ENCODE peak calls at places on chromosome 18, in nine cellular contexts. Q is SK-N-SH, Z is transverse colon, H is K562, W is esophagus muscularis mucosa, K is suprapubic skin, S is stomach, B is A549, A is ovary. P is an unnamed sample. For H3K4me1, the result is how much of the 10 kb centered on the place peaks cover.

GRCh38 chr18:67710639-67711038 is 194.1 kb upstream of the DSEL start:
- DNase-seq in S (no peak), K (no peak), W (no peak), Q (no peak), H (no peak), Z (no peak), A (no peak), B (peak), P (no peak)

GRCh38 chr18:43642647-43643046 is 365.4 kb upstream of the SYT4 start:
- DNase-seq in S (no peak), H (no peak), K (no peak), B (no peak), Z (no peak), Q (no peak), A (no peak), W (no peak), P (no peak)

GRCh38 chr18:75247601-75248421 is 37.2 kb downstream of the TSHZ1 start:
- DNase-seq in Q (no peak), H (no peak), B (peak), K (no peak), A (no peak), W (no peak), Z (no peak), S (no peak), P (no peak)

GRCh38 chr18:6021341-6022088 is 126.2 kb upstream of the TMEM200C start:
- DNase-seq in W (no peak), B (no peak), S (no peak), A (no peak), Z (no peak), H (no peak), Q (no peak), K (no peak), P (no peak)

GRCh38 chr18:29305516-29305915 is 1128.6 kb upstream of the CDH2 start:
- DNase-seq in A (no peak), H (no peak), K (no peak), S (no peak), Z (no peak), W (no peak), B (no peak), Q (no peak), P (no peak)

GRCh38 chr18:50356036-50356945 is 18.6 kb upstream of the SKA1 start:
- DNase-seq in S (no peak), B (no peak), Q (no peak), K (no peak), W (no peak), H (no peak), A (no peak), Z (no peak), P (no peak)

GRCh38 chr18:42828881-42829280 is 286.6 kb downstream of the RIT2 start:
- DNase-seq in B (no peak), Z (no peak), K (no peak), S (no peak), W (no peak), Q (no peak), A (no peak), H (no peak), P (no peak)

GRCh38 chr18:79203017-79203605 is 133.9 kb downstream of the ATP9B start:
- DNase-seq in S (no peak), B (no peak), Z (no peak), W (no peak), H (no peak), A (no peak), Q (no peak), K (no peak), P (no peak)

GRCh38 chr18:3508576-3509559 is 58.9 kb downstream of the TGIF1 start:
- DNase-seq in B (no peak), S (peak), K (no peak), W (peak), A (no peak), Z (no peak), H (no peak), Q (no peak), P (no peak)

GRCh38 chr18:68478246-68478645 is 236.7 kb downstream of the TMX3 start:
- DNase-seq in S (no peak), B (no peak), W (no peak), Z (no peak), A (no peak), Q (no peak), K (no peak), H (no peak), P (no peak)

GRCh38 chr18:21474621-21475020 is 125.9 kb downstream of the ESCO1 start:
- DNase-seq in K (no peak), S (no peak), A (no peak), Z (no peak), B (no peak), W (no peak), H (no peak), Q (no peak), P (no peak)

GRCh38 chr18:48918660-48919415 is 31.9 kb downstream of the SMAD7 start:
- DNase-seq in H (no peak), W (no peak), Z (no peak), S (no peak), Q (no peak), B (no peak), A (peak), K (no peak), P (peak)

GRCh38 chr18:30440351-30440750 is 602.2 kb downstream of the DSC3 start:
- DNase-seq in Z (no peak), W (no peak), B (no peak), S (no peak), K (no peak), A (no peak), Q (no peak), H (no peak), P (no peak)

GRCh38 chr18:59308201-59309014 is 10.0 kb downstream of the CPLX4 start:
- DNase-seq in A (peak), S (peak), Z (peak), B (peak), K (no peak), Q (peak), W (no peak), H (peak), P (peak)

GRCh38 chr18:59916746-59917145 is 16.9 kb downstream of the PMAIP1 start:
- DNase-seq in Z (no peak), B (no peak), A (no peak), K (no peak), H (no peak), S (no peak), W (no peak), Q (no peak), P (no peak)

GRCh38 chr18:22961156-22961555 is 28.0 kb downstream of the RBBP8 start:
- DNase-seq in Q (no peak), B (no peak), H (no peak), K (no peak), S (no peak), Z (no peak), A (no peak), W (no peak), P (no peak)

GRCh38 chr18:12049983-12050811 is 43.4 kb upstream of the ANKRD62 start:
- DNase-seq in Z (no peak), K (no peak), W (peak), H (no peak), B (no peak), Q (no peak), A (peak), S (no peak), P (no peak)

GRCh38 chr18:74513149-74513882 is 17.2 kb downstream of the CNDP2 start:
- DNase-seq in Z (no peak), H (no peak), W (no peak), K (no peak), B (no peak), A (no peak), Q (no peak), S (peak), P (peak)

GRCh38 chr18:9614401-9615279 is at the start of gene PPP4R1:
- DNase-seq in W (peak), H (peak), K (peak), Q (peak), Z (peak), A (peak), S (peak), B (peak), P (peak)

GRCh38 chr18:21739604-21740473 is 753 bp upstream of the MIB1 start:
- DNase-seq in B (no peak), A (peak), Q (peak), S (no peak), H (peak), W (no peak), Z (no peak), K (no peak), P (no peak)

GRCh38 chr18:56702946-56703345 is 51.8 kb downstream of the WDR7 start:
- DNase-seq in Q (peak), S (no peak), K (no peak), W (no peak), A (no peak), H (peak), B (peak), Z (no peak), P (no peak)

GRCh38 chr18:3867252-3867651 is 417.3 kb downstream of the TGIF1 start:
- DNase-seq in A (no peak), B (no peak), Q (no peak), S (no peak), H (no peak), K (no peak), W (no peak), Z (no peak), P (no peak)

GRCh38 chr18:56036673-56037072 is 448.7 kb upstream of the TCF4 start:
- DNase-seq in A (no peak), K (no peak), W (no peak), H (no peak), B (no peak), Z (no peak), S (no peak), Q (no peak), P (no peak)

GRCh38 chr18:32468147-32468845 is 2.4 kb downstream of the GAREM1 start:
- DNase-seq in S (no peak), H (no peak), W (no peak), B (no peak), Q (no peak), Z (no peak), K (no peak), A (no peak), P (no peak)

GRCh38 chr18:30280861-30281470 is 761.6 kb downstream of the DSC3 start:
- DNase-seq in W (no peak), K (no peak), Z (no peak), S (no peak), B (peak), Q (peak), A (no peak), H (peak), P (no peak)

GRCh38 chr18:28512357-28512756 is 335.4 kb upstream of the CDH2 start:
- DNase-seq in K (no peak), B (no peak), Z (no peak), S (no peak), H (no peak), A (no peak), Q (no peak), W (no peak), P (no peak)

GRCh38 chr18:22856870-22857269 is 76.3 kb upstream of the RBBP8 start:
- DNase-seq in Z (no peak), A (no peak), S (no peak), W (no peak), B (no peak), H (no peak), K (no peak), Q (no peak), P (no peak)

DNA sequence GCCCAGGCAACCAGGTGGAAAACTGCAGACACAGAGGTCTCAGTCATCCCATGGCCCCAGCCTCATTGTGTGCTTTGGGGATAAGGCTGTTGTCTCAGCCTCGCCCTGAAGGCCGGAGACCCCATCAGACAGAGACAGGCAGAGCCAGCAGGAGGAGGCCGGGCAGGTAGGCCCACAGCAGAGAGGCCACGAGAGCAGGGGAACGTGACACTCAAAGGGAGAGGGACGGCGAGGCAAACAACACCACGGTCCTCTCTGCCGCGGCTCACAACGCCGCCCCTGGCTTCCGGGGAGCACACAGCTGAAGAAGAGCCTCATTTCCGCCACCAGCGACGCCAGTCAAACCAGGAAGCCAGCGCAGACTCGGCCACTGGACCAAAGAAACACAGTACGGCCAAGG is 103.3 kb downstream of the ZNF516 start:
- DNase-seq in Z (no peak), S (no peak), K (peak), W (no peak), H (no peak), Q (no peak), A (peak), B (no peak), P (peak)
- H3K4me1 ChIP-seq in Z (under half), S (half or more), K (under half), W (half or more), H (under half), Q (under half), A (under half), B (under half), P (under half)

GRCh38 chr18:7568426-7568825 is 1.3 kb downstream of the PTPRM start:
- DNase-seq in W (no peak), H (no peak), B (no peak), A (peak), S (peak), Z (peak), Q (peak), K (peak), P (peak)

GRCh38 chr18:7566244-7566586 is 901 bp upstream of the PTPRM start:
- DNase-seq in K (no peak), S (no peak), Q (no peak), A (no peak), H (no peak), B (no peak), Z (no peak), W (no peak), P (no peak)

GRCh38 chr18:7565677-7566076 is 1.4 kb upstream of the PTPRM start:
- DNase-seq in A (no peak), K (no peak), W (no peak), B (no peak), H (no peak), Q (no peak), S (no peak), Z (no peak), P (no peak)

GRCh38 chr18:7567487-7568425 is 640 bp downstream of the PTPRM start:
- DNase-seq in A (peak), H (no peak), Q (peak), S (peak), B (peak), W (no peak), Z (peak), K (peak), P (peak)

DNA sequence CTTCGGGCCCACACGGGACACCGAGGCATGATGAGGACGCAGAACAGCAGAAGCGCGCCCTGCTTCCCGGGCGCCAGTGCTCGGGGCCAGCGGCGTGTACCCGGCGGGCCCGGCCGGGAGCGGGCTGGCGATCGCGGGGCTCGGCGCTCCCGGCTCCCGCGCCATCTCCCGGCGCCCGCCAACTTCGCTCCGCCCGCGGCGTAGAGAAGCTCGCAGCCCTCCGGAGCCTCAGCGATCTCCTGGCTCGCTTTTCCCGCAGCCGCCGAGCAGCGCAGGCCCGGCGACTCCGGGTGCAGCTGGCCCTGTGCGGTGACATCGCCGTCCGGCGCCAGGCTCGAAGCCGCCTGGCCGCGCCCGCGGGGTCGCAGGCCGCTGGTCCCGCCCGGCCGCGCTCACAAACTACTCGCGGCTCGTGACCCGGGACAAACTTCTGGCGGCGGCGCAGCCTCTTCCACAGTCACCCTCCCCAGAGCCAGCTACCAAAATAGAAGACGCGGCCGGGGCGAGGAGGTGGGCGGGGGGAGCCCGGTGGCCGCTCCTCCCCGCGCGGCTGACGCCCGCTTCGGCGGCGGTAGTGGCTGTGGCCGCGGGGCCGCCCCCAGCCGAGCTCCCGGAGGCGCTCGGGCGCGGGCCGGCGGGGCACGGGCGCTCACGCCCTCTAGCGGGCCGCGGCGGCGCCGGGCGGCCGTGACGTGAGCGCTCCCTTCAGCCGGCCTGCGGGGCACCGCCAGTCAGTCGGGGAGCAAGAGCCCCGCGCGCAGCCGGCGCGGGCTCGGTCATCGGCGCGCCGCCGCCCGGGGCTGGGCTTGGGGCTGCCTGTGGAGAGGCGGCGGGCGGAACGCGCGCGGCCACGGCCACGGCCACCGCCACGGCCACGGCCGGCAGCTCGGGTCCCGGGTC is at the start of gene PTPRM:
- DNase-seq in B (peak), A (peak), Z (peak), H (peak), S (peak), K (peak), W (peak), Q (peak), P (peak)
- TF ChIP-seq EP300 in B (no peak), A (no peak), Z (no peak), H (no peak), S (no peak), K (no peak), W (no peak), Q (no peak), P (no peak)

GRCh38 chr18:318791-319291 is 51.0 kb upstream of the THOC1 start:
- DNase-seq in A (no peak), K (no peak), S (no peak), Q (no peak), Z (no peak), H (no peak), W (no peak), B (no peak), P (no peak)

GRCh38 chr18:321839-322467 is 54.1 kb upstream of the THOC1 start:
- DNase-seq in Q (no peak), W (no peak), B (no peak), Z (no peak), S (no peak), K (no peak), A (no peak), H (no peak), P (no peak)

GRCh38 chr18:319745-320144 is 51.9 kb upstream of the THOC1 start:
- DNase-seq in Z (no peak), Q (no peak), B (no peak), W (no peak), K (no peak), H (no peak), A (no peak), S (no peak), P (no peak)

GRCh38 chr18:326846-327245 is 59.0 kb upstream of the THOC1 start:
- DNase-seq in S (no peak), H (no peak), W (no peak), K (no peak), Z (no peak), B (no peak), A (no peak), Q (no peak), P (no peak)

GRCh38 chr18:323253-323622 is 55.4 kb upstream of the THOC1 start:
- DNase-seq in Q (no peak), B (peak), A (no peak), W (no peak), K (no peak), H (no peak), Z (no peak), S (no peak), P (no peak)
- H3K27ac ChIP-seq in Q (no peak), B (no peak), A (no peak), W (no peak), K (no peak), H (no peak), Z (peak), S (no peak), P (peak)

GRCh38 chr18:45834303-45834702 is 8.8 kb downstream of the SIGLEC15 start:
- DNase-seq in Z (no peak), K (no peak), B (no peak), Q (no peak), S (no peak), W (no peak), A (no peak), H (no peak), P (no peak)

GRCh38 chr18:45828917-45829811 is 3.7 kb downstream of the SIGLEC15 start:
- DNase-seq in Z (no peak), K (no peak), H (peak), Q (no peak), S (peak), B (no peak), A (no peak), W (peak), P (no peak)

GRCh38 chr18:45835057-45835634 is 9.7 kb downstream of the SIGLEC15 start:
- DNase-seq in Z (no peak), H (no peak), A (no peak), S (no peak), K (no peak), W (peak), B (no peak), Q (no peak), P (no peak)

GRCh38 chr18:45829896-45830295 is 4.4 kb downstream of the SIGLEC15 start:
- DNase-seq in H (no peak), Q (no peak), K (no peak), W (no peak), B (no peak), S (no peak), A (no peak), Z (no peak), P (no peak)

DNA sequence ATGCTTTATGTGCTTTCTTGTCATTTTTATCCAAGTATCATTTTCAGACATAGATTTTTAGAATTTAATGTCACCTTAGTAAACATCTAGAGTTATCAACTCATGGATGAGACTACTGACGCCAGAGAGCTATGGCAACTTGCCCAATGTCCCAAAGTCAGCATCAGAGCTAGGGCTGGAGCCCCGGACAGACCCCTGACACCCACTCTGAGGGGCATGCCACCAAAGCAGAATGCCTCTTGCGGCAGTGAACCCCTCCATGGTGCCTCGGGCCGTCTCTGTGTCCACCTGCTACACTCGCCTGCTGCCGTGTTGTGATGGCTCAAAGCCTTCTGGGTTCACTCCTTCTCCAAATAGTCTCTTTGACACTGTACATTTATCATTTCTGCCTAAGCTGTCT is 5.4 kb downstream of the SIGLEC15 start:
- DNase-seq in H (no peak), S (no peak), Z (no peak), W (no peak), Q (no peak), A (no peak), K (no peak), B (no peak), P (no peak)
- H3K4me1 ChIP-seq in H (under half), S (under half), Z (under half), W (under half), Q (under half), A (under half), K (under half), B (under half), P (under half)

GRCh38 chr18:331231-331771 is 63.5 kb upstream of the THOC1 start:
- DNase-seq in W (no peak), K (no peak), Z (no peak), H (no peak), B (no peak), S (no peak), A (no peak), Q (no peak), P (no peak)

GRCh38 chr18:332721-333513 is 65.1 kb upstream of the THOC1 start:
- DNase-seq in H (no peak), K (no peak), W (no peak), Q (no peak), A (no peak), Z (peak), S (no peak), B (no peak), P (peak)

GRCh38 chr18:334575-335132 is 66.8 kb upstream of the THOC1 start:
- DNase-seq in K (no peak), W (no peak), H (no peak), A (no peak), Z (no peak), Q (no peak), B (no peak), S (no peak), P (no peak)

GRCh38 chr18:328928-329327 is 61.1 kb upstream of the THOC1 start:
- DNase-seq in B (no peak), W (no peak), Z (no peak), A (no peak), Q (no peak), H (no peak), S (no peak), K (no peak), P (no peak)

DNA sequence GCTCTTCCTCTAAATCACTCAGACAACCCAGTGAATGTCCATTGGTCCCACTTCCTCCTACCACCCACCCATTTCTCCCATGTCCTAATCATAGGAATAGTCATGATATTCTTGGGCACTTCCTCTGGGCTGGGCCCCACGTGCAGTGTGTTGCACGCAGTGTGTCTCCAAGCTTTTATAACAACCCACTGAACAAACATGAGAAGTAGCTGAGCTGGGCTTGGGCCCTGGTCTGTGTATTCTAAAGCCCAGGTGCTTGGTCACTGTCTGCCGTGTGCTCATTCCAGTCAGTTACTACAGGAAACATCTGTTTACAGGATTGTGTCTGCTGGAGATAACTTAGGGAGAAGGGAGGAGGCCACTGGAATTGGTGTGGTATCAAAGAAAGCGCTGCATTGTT is 64.2 kb upstream of the THOC1 start:
- DNase-seq in H (no peak), B (no peak), K (no peak), S (no peak), Z (peak), A (no peak), Q (no peak), W (no peak), P (no peak)
- TF ChIP-seq EP300 in H (no peak), B (no peak), K (no peak), S (no peak), Z (no peak), A (no peak), Q (no peak), W (no peak), P (no peak)

P was measured in sigmoid colon.